ENCODE peak calls at places on chromosomes 6 and 20, in eight cellular contexts. U, I, K, L, S, Q, A and C are unnamed samples.

GRCh38 chr20:25148181-25148981 is 47.1 kb upstream of the ENTPD6 start:
- DNase-seq in U (no peak), I (peak; percentile 66), K (peak; percentile 36), L (no peak), S (peak; percentile 70), Q (no peak), A (peak; percentile 53), C (no peak)

GRCh38 chr6:81749704-81750103 is 2.8 kb downstream of the TENT5A start:
- DNase-seq in U (no peak), I (no peak), K (no peak), L (no peak), S (no peak), Q (no peak), A (peak; percentile 64), C (no peak)

GRCh38 chr20:44166477-44166876 is 20.5 kb downstream of the JPH2 start:
- DNase-seq in U (no peak), I (peak; percentile 83), K (no peak), L (no peak), S (peak; percentile 38), Q (no peak), A (peak; percentile 23), C (no peak)

GRCh38 chr20:23832775-23833508 is 6.4 kb upstream of the CST2 start:
- DNase-seq in U (no peak), I (no peak), K (no peak), L (no peak), S (no peak), Q (no peak), A (peak; percentile 33), C (no peak)

GRCh38 chr20:40945754-40946451 is 82.7 kb upstream of the TOP1 start:
- DNase-seq in U (no peak), I (peak; percentile 75), K (peak; percentile 34), L (no peak), S (peak; percentile 57), Q (no peak), A (peak; percentile 55), C (no peak)

GRCh38 chr6:43943099-43943766 is 173.2 kb downstream of the VEGFA start:
- DNase-seq in U (no peak), I (no peak), K (no peak), L (no peak), S (no peak), Q (no peak), A (no peak), C (no peak)

GRCh38 chr6:15893556-15894253 is 230.9 kb upstream of the DTNBP1 start:
- DNase-seq in U (no peak), I (no peak), K (no peak), L (peak; percentile 56), S (no peak), Q (no peak), A (peak; percentile 51), C (no peak)

GRCh38 chr20:63706852-63707557 is 771 bp downstream of the ARFRP1 start:
- DNase-seq in U (no peak), I (peak; percentile 64), K (no peak), L (no peak), S (peak; percentile 61), Q (no peak), A (peak; percentile 46), C (no peak)

GRCh38 chr20:7094438-7094997 is 327.0 kb downstream of the BMP2 start:
- DNase-seq in U (no peak), I (no peak), K (no peak), L (peak; percentile 10), S (peak; percentile 7), Q (no peak), A (peak; percentile 19), C (no peak)

GRCh38 chr20:38728237-38728761 is 4.0 kb downstream of the SLC32A1 start:
- DNase-seq in U (no peak), I (no peak), K (no peak), L (no peak), S (no peak), Q (no peak), A (no peak), C (no peak)

GRCh38 chr20:23361108-23361650 is 803 bp upstream of the GZF1 start:
- DNase-seq in U (no peak), I (no peak), K (no peak), L (no peak), S (no peak), Q (no peak), A (peak; percentile 62), C (no peak)

GRCh38 chr20:38342196-38342595 is 4.1 kb upstream of the LBP start:
- DNase-seq in U (no peak), I (no peak), K (no peak), L (no peak), S (no peak), Q (no peak), A (no peak), C (no peak)

GRCh38 chr20:32534661-32535240 is 50.4 kb downstream of the NOL4L start:
- DNase-seq in U (no peak), I (no peak), K (no peak), L (no peak), S (no peak), Q (no peak), A (no peak), C (no peak)

GRCh38 chr20:50112512-50113419 is at the start of gene UBE2V1:
- DNase-seq in U (peak; percentile 67), I (peak; percentile 96), K (peak; percentile 88), L (peak; percentile 47), S (peak; percentile 92), Q (peak; percentile 96), A (peak; percentile 77), C (no peak)

GRCh38 chr20:38751360-38751976 is 3.2 kb downstream of the ACTR5 start:
- DNase-seq in U (no peak), I (no peak), K (no peak), L (no peak), S (no peak), Q (no peak), A (peak; percentile 49), C (no peak)

DNA sequence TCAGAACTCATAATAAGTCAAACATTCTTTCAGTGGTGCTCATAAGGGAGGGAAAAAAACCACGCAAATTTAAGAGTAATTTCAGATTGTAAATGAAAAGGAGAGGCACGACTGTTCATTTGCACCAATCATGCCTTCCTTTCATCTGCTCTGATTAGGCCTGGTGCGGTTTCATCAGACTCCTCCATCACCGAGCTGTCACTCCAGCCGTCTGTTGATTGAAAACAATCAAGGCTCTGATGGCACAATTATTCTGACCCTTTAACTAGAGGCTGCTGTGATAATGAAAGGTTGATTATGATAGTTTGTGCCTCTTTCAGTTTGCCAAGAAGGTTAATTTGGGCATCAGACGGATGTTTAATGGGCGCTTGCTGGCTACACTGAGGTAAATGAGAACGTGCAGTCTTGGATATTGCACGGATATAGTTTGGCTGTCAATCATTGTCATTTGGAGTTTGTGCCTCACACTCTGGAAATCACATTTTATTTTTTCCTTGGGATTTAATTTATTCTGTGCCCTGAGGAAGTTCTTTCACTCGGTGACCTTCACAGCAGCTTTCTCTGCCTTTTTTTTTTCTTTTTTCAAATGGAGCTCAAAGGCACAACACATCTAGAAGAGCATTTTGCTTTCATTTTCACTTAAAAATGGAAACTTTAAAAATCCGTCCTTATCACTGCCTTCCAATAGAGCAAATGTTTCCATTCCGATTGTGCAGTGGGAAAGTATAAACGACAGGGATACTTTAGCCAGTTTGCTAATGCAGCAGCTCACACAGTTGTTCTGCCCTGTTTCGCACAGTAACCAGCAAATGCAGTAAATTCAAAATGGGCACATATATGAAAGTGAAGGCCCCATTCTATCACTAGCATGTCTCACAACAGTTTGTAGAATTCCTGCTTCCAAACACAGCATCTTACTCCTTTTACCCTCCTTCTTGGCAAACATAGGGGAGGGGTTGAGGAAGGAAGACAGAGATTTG is 172.8 kb downstream of the KLHL32 start:
- DNase-seq in U (no peak), I (no peak), K (no peak), L (no peak), S (no peak), Q (no peak), A (no peak), C (no peak)
- H3K4me3 ChIP-seq in U (peak overlapping the region; percentile 16), I (no peak overlapping the region), K (no peak overlapping the region), L (no peak overlapping the region), S (peak overlapping the region; percentile 39), Q (no peak overlapping the region), A (no peak overlapping the region), C (no peak overlapping the region)

GRCh38 chr6:160882741-160883340 is 108.7 kb upstream of the MAP3K4 start:
- DNase-seq in U (no peak), I (no peak), K (no peak), L (peak; percentile 1), S (no peak), Q (no peak), A (peak; percentile 59), C (no peak)

GRCh38 chr6:160882019-160882418 is 109.5 kb upstream of the MAP3K4 start:
- DNase-seq in U (no peak), I (no peak), K (no peak), L (no peak), S (no peak), Q (no peak), A (no peak), C (no peak)

GRCh38 chr6:160881409-160881808 is 110.2 kb upstream of the MAP3K4 start:
- DNase-seq in U (no peak), I (no peak), K (no peak), L (peak; percentile 2), S (no peak), Q (no peak), A (peak; percentile 42), C (no peak)

GRCh38 chr6:160883560-160883959 is 108.0 kb upstream of the MAP3K4 start:
- DNase-seq in U (no peak), I (no peak), K (no peak), L (no peak), S (no peak), Q (no peak), A (no peak), C (no peak)

DNA sequence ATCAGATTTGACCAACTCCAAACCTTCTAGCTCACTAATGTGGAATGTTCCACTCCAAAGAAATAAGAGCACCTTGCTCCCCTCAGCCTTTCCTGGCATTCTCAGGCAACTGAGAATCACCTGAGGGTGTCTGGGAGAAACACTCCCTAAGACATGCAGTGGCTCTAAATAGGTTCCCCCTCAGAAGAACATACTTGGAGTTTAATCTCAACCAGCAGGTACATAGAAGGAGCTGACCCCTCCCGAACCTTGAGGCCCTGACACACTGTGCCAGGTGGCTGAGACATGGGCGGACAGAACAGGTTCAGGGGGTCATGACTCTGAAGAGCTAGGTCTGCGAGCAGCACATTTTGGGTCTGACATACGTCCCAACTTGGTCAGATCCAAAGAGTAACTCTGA is 107.6 kb upstream of the MAP3K4 start:
- DNase-seq in U (no peak), I (no peak), K (no peak), L (no peak), S (no peak), Q (no peak), A (no peak), C (no peak)
- H3K4me3 ChIP-seq in U (no peak overlapping the region), I (no peak overlapping the region), K (no peak overlapping the region), L (no peak overlapping the region), S (no peak overlapping the region), Q (no peak overlapping the region), A (no peak overlapping the region), C (no peak overlapping the region)

DNA sequence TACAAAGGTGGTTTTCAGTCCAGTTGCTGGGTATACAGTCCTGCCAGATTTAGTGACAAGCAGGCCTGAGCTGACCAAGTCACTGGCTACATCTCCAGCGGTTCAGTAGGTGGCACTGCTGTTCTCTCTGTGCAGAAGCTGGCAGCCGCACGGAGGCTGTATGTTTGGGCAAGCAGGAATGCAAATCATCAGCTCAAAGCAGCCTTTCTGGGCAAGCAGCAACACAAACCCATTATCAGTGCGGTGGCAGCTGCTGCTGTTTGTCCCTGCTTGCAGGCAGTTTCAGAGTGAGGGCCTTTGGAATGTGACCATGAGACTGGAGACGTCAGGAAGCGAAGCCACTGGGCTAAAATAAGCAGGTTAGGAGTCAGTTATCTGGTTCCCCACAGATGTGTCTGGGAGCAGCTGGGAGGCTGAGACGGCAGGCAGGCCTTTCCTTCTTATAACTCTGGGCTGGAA is 72.5 kb downstream of the TXLNB start:
- DNase-seq in U (peak; percentile 62), I (peak; percentile 93), K (peak; percentile 85), L (peak; percentile 80), S (peak; percentile 85), Q (peak; percentile 89), A (peak; percentile 87), C (peak; percentile 82)
- H3K4me3 ChIP-seq in U (peak overlapping the region; percentile 7), I (no peak overlapping the region), K (no peak overlapping the region), L (no peak overlapping the region), S (no peak overlapping the region), Q (no peak overlapping the region), A (no peak overlapping the region), C (no peak overlapping the region)

GRCh38 chr6:150450918-150451317 is 82.1 kb downstream of the IYD start:
- DNase-seq in U (no peak), I (no peak), K (no peak), L (no peak), S (no peak), Q (no peak), A (no peak), C (no peak)
- H3K4me3 ChIP-seq in U (no peak overlapping the region), I (no peak overlapping the region), K (no peak overlapping the region), L (no peak overlapping the region), S (no peak overlapping the region), Q (no peak overlapping the region), A (no peak overlapping the region), C (no peak overlapping the region)